ENCODE peak calls at places on chromosomes 16 and 17, in ten cellular contexts. I is GM13976, G is activated B cell treated with CpG ODN at 0.5 μM for 24 hours, F is GM20000, M is mammary epithelial cell, Z is AG09319, V is right atrium auricular region, X is endothelial cell, A is H9, Q is AG10803. Y is an unnamed sample.

GRCh38 chr16:8519179-8519578 is 71.1 kb downstream of the TMEM114 start:
- DNase-seq in V (no peak), A (no peak), M (no peak), G (no peak), X (no peak), I (no peak), Q (no peak), Z (no peak), F (no peak), Y (no peak)

GRCh38 chr17:35906559-35907265 is 23.9 kb downstream of the RDM1 start:
- DNase-seq in A (no peak), X (no peak), M (no peak), Q (no peak), V (no peak), I (no peak), F (no peak), Z (no peak), G (no peak), Y (no peak)

GRCh38 chr17:71052971-71053370 is 883.6 kb downstream of the KCNJ2 start:
- DNase-seq in G (no peak), Q (no peak), F (no peak), Z (no peak), M (no peak), V (no peak), X (no peak), I (no peak), A (no peak), Y (no peak)

GRCh38 chr16:57343131-57343731 is 15.4 kb upstream of the CCL22 start:
- DNase-seq in I (no peak), M (no peak), X (no peak), F (no peak), Z (no peak), V (no peak), G (no peak), Q (no peak), A (no peak), Y (no peak)

GRCh38 chr16:55036371-55036821 is 105.7 kb downstream of the IRX5 start:
- DNase-seq in A (peak), Z (no peak), G (no peak), F (no peak), I (no peak), M (no peak), X (no peak), V (no peak), Q (no peak), Y (no peak)

GRCh38 chr17:4642286-4642685 is 808 bp upstream of the ALOX15 start:
- DNase-seq in Q (no peak), V (no peak), I (no peak), F (no peak), X (no peak), A (no peak), G (no peak), Z (no peak), M (no peak), Y (no peak)

GRCh38 chr17:66630379-66630778 is 204.5 kb upstream of the CACNG5 start:
- DNase-seq in F (no peak), X (no peak), Z (no peak), G (no peak), M (no peak), A (no peak), Q (no peak), I (no peak), V (no peak), Y (no peak)

GRCh38 chr16:27222499-27223225 is 19.3 kb downstream of the KDM8 start:
- DNase-seq in M (no peak), F (no peak), X (no peak), A (no peak), Z (peak), Q (peak), I (peak), V (peak), G (no peak), Y (no peak)

GRCh38 chr16:72236866-72237265 is 64.9 kb upstream of the PMFBP1 start:
- DNase-seq in F (no peak), V (no peak), M (peak), I (no peak), Z (no peak), A (no peak), Q (no peak), G (no peak), X (no peak), Y (no peak)

GRCh38 chr16:57473906-57474305 is 11.4 kb downstream of the POLR2C start:
- DNase-seq in G (no peak), M (no peak), Z (no peak), I (no peak), A (no peak), F (no peak), X (no peak), V (no peak), Q (no peak), Y (no peak)

GRCh38 chr17:50249887-50250286 is 24.4 kb upstream of the TMEM92 start:
- DNase-seq in I (no peak), G (no peak), A (no peak), M (no peak), F (no peak), Q (no peak), Z (no peak), X (no peak), V (no peak), Y (no peak)

GRCh38 chr17:72122668-72123495 is 2.1 kb downstream of the SOX9 start:
- DNase-seq in G (no peak), F (peak), A (peak), I (peak), Z (no peak), Q (peak), X (peak), V (no peak), M (peak), Y (peak)

GRCh38 chr16:80056334-80056733 is 455.8 kb upstream of the MAF start:
- DNase-seq in V (no peak), F (no peak), Q (peak), G (no peak), X (no peak), Z (peak), M (no peak), A (no peak), I (no peak), Y (no peak)

GRCh38 chr16:58284021-58284420 is 10.8 kb downstream of the PRSS54 start:
- DNase-seq in V (no peak), Q (no peak), X (no peak), F (no peak), I (no peak), Z (no peak), G (no peak), A (no peak), M (no peak), Y (no peak)

GRCh38 chr16:87556941-87557459 is 45.3 kb upstream of the JPH3 start:
- DNase-seq in F (no peak), Z (no peak), M (no peak), I (no peak), X (no peak), Q (peak), V (peak), G (no peak), A (no peak), Y (no peak)

GRCh38 chr17:17348872-17349723 is 45.9 kb downstream of the NT5M start:
- DNase-seq in Z (no peak), X (no peak), A (peak), I (no peak), M (no peak), F (no peak), G (no peak), Q (peak), V (no peak), Y (no peak)

GRCh38 chr16:68356919-68357286 is 46.1 kb downstream of the PRMT7 start:
- DNase-seq in Q (no peak), I (no peak), X (no peak), G (no peak), M (no peak), V (no peak), F (no peak), A (no peak), Z (no peak), Y (no peak)

GRCh38 chr17:74213897-74214386 is 571 bp downstream of the TTYH2 start:
- DNase-seq in A (no peak), Z (no peak), I (no peak), V (no peak), F (no peak), G (no peak), Q (no peak), M (no peak), X (no peak), Y (no peak)

GRCh38 chr17:51059781-51060180 is 60.9 kb downstream of the SPAG9 start:
- DNase-seq in M (no peak), A (no peak), X (no peak), I (no peak), F (no peak), Z (no peak), G (no peak), V (no peak), Q (peak), Y (no peak)

GRCh38 chr16:1713933-1714332 is 7.9 kb downstream of the MAPK8IP3 start:
- DNase-seq in F (peak), V (no peak), X (no peak), M (no peak), A (peak), G (peak), I (peak), Z (no peak), Q (no peak), Y (no peak)

GRCh38 chr17:17425591-17425990 is 51.2 kb upstream of the MED9 start:
- DNase-seq in A (no peak), G (no peak), Q (peak), V (no peak), M (no peak), F (no peak), X (no peak), Z (no peak), I (no peak), Y (no peak)

GRCh38 chr16:85398688-85399582 is 214.2 kb upstream of the GSE1 start:
- DNase-seq in Q (no peak), G (no peak), I (no peak), M (no peak), V (no peak), Z (no peak), X (no peak), A (no peak), F (no peak), Y (no peak)

GRCh38 chr16:69073181-69073669 is 32.2 kb upstream of the HAS3 start:
- DNase-seq in G (no peak), Z (peak), F (no peak), Q (peak), M (peak), V (no peak), A (no peak), I (no peak), X (no peak), Y (no peak)

GRCh38 chr16:56353054-56353921 is 72.1 kb downstream of the AMFR start:
- DNase-seq in X (no peak), I (no peak), F (no peak), Z (no peak), V (no peak), G (peak), M (no peak), Q (no peak), A (peak), Y (peak)

GRCh38 chr16:11076259-11077018 is 132.1 kb downstream of the CLEC16A start:
- DNase-seq in Q (no peak), G (no peak), F (peak), Z (no peak), A (no peak), V (no peak), X (no peak), I (peak), M (no peak), Y (no peak)

GRCh38 chr17:82097919-82098168 is 192 bp downstream of the FASN start:
- DNase-seq in Q (no peak), X (no peak), I (no peak), Z (no peak), A (no peak), F (no peak), M (no peak), V (no peak), G (no peak), Y (peak)

GRCh38 chr17:63932008-63932561 is at the start of gene CD79B:
- DNase-seq in V (no peak), A (no peak), G (peak), Z (no peak), X (no peak), M (no peak), Q (no peak), F (peak), I (peak), Y (no peak)

GRCh38 chr17:55726440-55726839 is 3.8 kb upstream of the TMEM100 start:
- DNase-seq in F (no peak), Z (peak), G (no peak), V (peak), I (no peak), Q (peak), M (peak), X (no peak), A (no peak), Y (no peak)

GRCh38 chr17:37025847-37026533 is 77.2 kb downstream of the AATF start:
- DNase-seq in Q (no peak), M (no peak), V (no peak), X (no peak), G (no peak), F (peak), I (peak), A (no peak), Z (no peak), Y (no peak)

GRCh38 chr16:84806256-84806889 is 13.4 kb upstream of the CRISPLD2 start:
- DNase-seq in M (no peak), X (no peak), F (peak), V (peak), Q (peak), A (no peak), G (no peak), Z (no peak), I (peak), Y (no peak)

GRCh38 chr17:26765860-26766709 is 527.8 kb upstream of the WSB1 start:
- DNase-seq in M (no peak), Z (no peak), X (no peak), I (no peak), G (no peak), A (no peak), V (no peak), F (no peak), Q (no peak), Y (no peak)

GRCh38 chr17:80811181-80812105 is 180.2 kb upstream of the CHMP6 start:
- DNase-seq in Z (no peak), G (no peak), A (peak), X (no peak), I (no peak), F (no peak), V (no peak), M (no peak), Q (no peak), Y (no peak)
- TF ChIP-seq CTCF in Z (no peak), G (no peak), A (no peak), X (no peak), I (no peak), F (no peak), V (no peak), M (no peak), Q (no peak), Y (no peak)

GRCh38 chr17:77374170-77374936 is 233.6 kb downstream of the SEC14L1 start:
- DNase-seq in Q (peak), V (peak), G (peak), M (no peak), I (no peak), F (peak), A (peak), X (peak), Z (peak), Y (peak)
- TF ChIP-seq CTCF in Q (peak), V (no peak), G (no peak), M (no peak), I (no peak), F (peak), A (peak), X (no peak), Z (peak), Y (peak)

DNA sequence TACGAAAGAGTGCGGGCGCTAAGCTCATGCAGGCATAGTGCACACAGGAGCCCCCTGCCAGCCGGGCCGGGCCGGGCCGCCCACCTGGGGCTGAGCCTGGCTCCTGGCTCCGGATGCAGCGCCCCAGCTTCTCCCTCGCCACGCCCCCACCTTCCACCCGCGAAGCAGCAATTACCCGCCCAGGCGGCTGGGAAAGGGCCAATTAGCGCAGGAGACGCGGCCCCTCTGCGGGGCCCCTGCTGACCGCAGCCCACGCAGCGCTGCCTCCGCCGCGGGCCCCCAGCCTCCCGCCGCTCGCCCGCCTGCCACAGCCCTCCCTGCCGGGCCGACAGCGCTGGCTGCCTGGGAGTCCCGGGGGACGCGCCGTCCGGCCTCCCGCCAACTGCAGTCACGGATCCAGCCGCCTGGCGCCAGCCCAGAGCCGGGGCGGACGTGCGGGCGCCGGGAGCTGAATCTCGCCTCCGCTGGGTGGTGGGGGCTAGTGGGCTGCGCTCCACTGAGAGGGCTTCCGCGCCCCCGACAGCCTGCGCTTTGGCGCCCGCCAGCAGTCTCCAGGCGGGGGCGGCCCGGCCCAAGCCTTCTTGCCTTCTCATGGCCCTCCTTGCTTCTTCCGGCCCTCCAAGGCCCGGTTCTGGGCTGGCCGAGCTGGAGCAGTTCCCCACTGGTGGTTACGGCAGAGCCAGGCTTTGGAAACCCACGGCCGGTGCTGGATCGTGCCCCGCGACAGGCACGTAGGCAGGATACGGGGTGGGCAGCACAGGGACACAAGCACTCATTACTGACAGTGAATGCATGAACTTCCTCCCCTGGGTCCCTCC is 14.9 kb upstream of the CBFB start:
- DNase-seq in A (peak), M (no peak), F (peak), V (peak), I (peak), G (peak), Q (peak), X (peak), Z (no peak), Y (peak)
- TF ChIP-seq CTCF in A (peak), M (no peak), F (no peak), V (peak), I (peak), G (no peak), Q (no peak), X (peak), Z (no peak), Y (peak)

GRCh38 chr16:75102595-75102994 is 14.0 kb downstream of the LDHD start:
- DNase-seq in V (no peak), Z (no peak), Q (no peak), I (no peak), A (peak), X (no peak), M (no peak), F (no peak), G (no peak), Y (no peak)
- TF ChIP-seq CTCF in V (no peak), Z (no peak), Q (no peak), I (no peak), A (no peak), X (no peak), M (no peak), F (no peak), G (no peak), Y (no peak)

DNA sequence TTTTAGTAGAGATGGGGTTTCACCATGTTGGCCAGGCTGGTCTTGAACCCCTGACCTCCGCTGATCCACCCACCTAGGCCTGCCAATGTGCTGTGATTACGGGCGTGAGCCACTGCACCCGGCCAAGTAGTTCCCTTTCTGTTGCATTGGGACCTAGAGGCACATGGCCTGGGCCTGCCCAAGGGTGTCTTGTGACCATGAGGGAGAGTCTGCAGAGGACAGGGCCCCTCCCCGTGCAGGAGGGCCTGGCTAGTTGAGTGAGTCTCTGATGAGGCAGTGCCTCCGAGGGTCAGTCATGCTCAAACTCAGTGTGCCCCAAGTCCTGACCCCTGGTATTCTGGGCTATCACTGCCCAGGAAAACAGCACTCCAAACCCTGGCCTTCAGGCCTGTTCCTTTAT is 62.5 kb downstream of the TMEM235 start:
- DNase-seq in M (no peak), X (no peak), Q (no peak), F (no peak), G (no peak), A (no peak), Z (no peak), V (no peak), I (no peak), Y (no peak)
- TF ChIP-seq CTCF in M (no peak), X (no peak), Q (no peak), F (no peak), G (no peak), A (no peak), Z (no peak), V (no peak), I (no peak), Y (no peak)

GRCh38 chr16:30076276-30076791 is 540 bp downstream of the PPP4C start:
- DNase-seq in V (no peak), A (no peak), Z (no peak), G (no peak), M (peak), X (no peak), Q (no peak), F (peak), I (no peak), Y (no peak)

GRCh38 chr16:30077656-30078055 is 1.9 kb downstream of the PPP4C start:
- DNase-seq in X (no peak), Z (no peak), I (no peak), F (no peak), Q (no peak), A (no peak), M (no peak), G (no peak), V (no peak), Y (no peak)

GRCh38 chr16:30078744-30079143 is 3.0 kb downstream of the PPP4C start:
- DNase-seq in Q (no peak), F (no peak), Z (no peak), I (no peak), V (no peak), A (no peak), G (no peak), X (no peak), M (no peak), Y (no peak)

GRCh38 chr16:30079480-30079879 is 3.7 kb downstream of the PPP4C start:
- DNase-seq in G (no peak), Q (no peak), V (no peak), Z (no peak), I (no peak), F (no peak), X (no peak), M (no peak), A (no peak), Y (no peak)

DNA sequence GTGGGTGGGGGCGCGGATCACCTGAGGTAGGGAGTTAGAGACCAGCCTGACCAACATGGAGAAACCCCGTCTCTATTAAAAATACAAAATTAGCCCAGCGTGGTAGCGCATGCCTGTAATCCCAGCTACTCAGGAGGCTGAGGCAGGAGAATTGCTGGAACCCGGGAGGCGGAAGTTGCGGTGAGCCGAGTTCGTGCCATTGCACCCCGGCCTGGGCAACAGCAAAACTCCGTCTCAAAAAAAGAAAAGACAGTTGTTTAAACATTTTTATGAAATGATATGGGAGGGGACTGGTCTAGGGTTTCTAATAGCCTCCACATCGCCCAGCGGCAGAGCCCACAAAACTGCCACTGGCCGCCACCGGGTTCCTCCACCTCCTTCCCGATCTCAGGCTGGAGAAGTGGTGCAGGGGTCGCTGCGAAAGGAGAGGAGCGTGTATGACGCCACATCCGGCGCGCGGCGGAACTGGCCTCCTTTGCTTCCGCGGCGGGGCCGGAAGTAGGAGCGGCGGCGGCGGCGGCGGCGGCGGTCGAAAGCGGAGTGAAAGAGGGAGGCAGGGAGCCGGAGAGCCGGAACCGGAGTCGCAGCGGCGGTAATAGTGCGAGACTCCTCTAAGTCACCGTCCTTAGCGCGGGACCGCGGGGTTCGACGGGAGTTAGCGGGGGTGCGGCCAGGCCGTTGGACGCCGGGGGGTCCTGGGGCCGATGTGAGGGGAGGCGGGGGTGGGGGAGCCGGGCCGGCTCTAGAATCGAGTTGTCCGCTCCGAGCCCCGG is at the start of gene PPP4C:
- DNase-seq in A (peak), Z (no peak), I (peak), M (peak), V (peak), G (peak), X (peak), Q (peak), F (peak), Y (peak)
- TF ChIP-seq CTCF in A (no peak), Z (no peak), I (no peak), M (no peak), V (peak), G (no peak), X (no peak), Q (no peak), F (no peak), Y (peak)

Y was measured in progenitor cell of endocrine pancreas.